ENCODE peak calls at places on chromosome 19, in seven cellular contexts. R is HepG2, E is K562, H is SK-N-SH, O is H1, U is HCT116, S is GM12878. V is an unnamed sample.

GRCh38 chr19:871446-872265 is 12.2 kb downstream of the CFD start:
- DNase-seq in R (peak), S (no peak), H (peak), O (peak), U (no peak), E (peak), V (no peak)

GRCh38 chr19:41999071-41999877 is 5.2 kb upstream of the ATP1A3 start:
- DNase-seq in E (no peak), H (peak), U (no peak), R (no peak), S (no peak), O (peak), V (no peak)

GRCh38 chr19:23436318-23436717 is 41.0 kb upstream of the ZNF91 start:
- DNase-seq in R (no peak), H (no peak), O (peak), S (no peak), E (peak), U (no peak), V (peak)

GRCh38 chr19:3448616-3449334 is 31.6 kb downstream of the SMIM24 start:
- DNase-seq in U (no peak), S (no peak), O (no peak), R (no peak), H (no peak), E (no peak), V (no peak)

GRCh38 chr19:33727331-33728028 is 69.2 kb upstream of the KCTD15 start:
- DNase-seq in E (no peak), O (no peak), R (no peak), H (no peak), S (no peak), U (no peak), V (peak)

GRCh38 chr19:55165952-55166529 is 372 bp downstream of the DNAAF3 start:
- DNase-seq in R (peak), H (peak), U (peak), S (no peak), E (peak), O (peak), V (peak)

GRCh38 chr19:47447470-47448359 is 24.0 kb downstream of the SLC8A2 start:
- DNase-seq in H (peak), R (peak), U (peak), O (peak), S (no peak), E (peak), V (peak)

GRCh38 chr19:32603961-32604360 is 23.0 kb downstream of the PDCD5 start:
- DNase-seq in S (no peak), O (no peak), R (no peak), U (no peak), H (no peak), E (no peak), V (no peak)

GRCh38 chr19:51421229-51422052 is 4.0 kb upstream of the SIGLEC10 start:
- DNase-seq in E (peak), O (no peak), H (no peak), S (no peak), R (no peak), U (no peak), V (no peak)

GRCh38 chr19:12865746-12866415 is 15.4 kb downstream of the DNASE2 start:
- DNase-seq in R (no peak), E (no peak), S (no peak), O (peak), U (no peak), H (no peak), V (no peak)

GRCh38 chr19:33296473-33297060 is 5.8 kb downstream of the CEBPA start:
- DNase-seq in S (no peak), O (no peak), H (peak), R (no peak), E (no peak), U (no peak), V (no peak)

GRCh38 chr19:42178791-42179500 is 38.5 kb downstream of the DEDD2 start:
- DNase-seq in E (peak), O (peak), S (no peak), H (peak), R (no peak), U (no peak), V (no peak)

GRCh38 chr19:4122480-4122879 is 1.4 kb downstream of the MAP2K2 start:
- DNase-seq in O (no peak), E (peak), U (no peak), H (no peak), S (no peak), R (no peak), V (no peak)

GRCh38 chr19:41521860-41522555 is 54.0 kb upstream of the CEACAM21 start:
- DNase-seq in E (no peak), R (no peak), U (no peak), H (peak), O (peak), S (no peak), V (no peak)

GRCh38 chr19:9847087-9847671 is 12.1 kb downstream of the PIN1 start:
- DNase-seq in H (peak), S (no peak), E (peak), U (peak), R (peak), O (peak), V (peak)

GRCh38 chr19:18464646-18465045 is 26.7 kb upstream of the ISYNA1 start:
- DNase-seq in S (no peak), U (no peak), H (no peak), E (no peak), O (no peak), R (peak), V (peak)

GRCh38 chr19:17996826-17997316 is 11.1 kb upstream of the ARRDC2 start:
- DNase-seq in O (peak), S (no peak), U (peak), H (peak), R (peak), E (peak), V (peak)

GRCh38 chr19:23099966-23100365 is 16.9 kb upstream of the ZNF730 start:
- DNase-seq in U (no peak), R (no peak), S (no peak), H (no peak), E (no peak), O (no peak), V (no peak)

GRCh38 chr19:18204394-18205179 is 745 bp upstream of the RAB3A start:
- DNase-seq in E (no peak), U (no peak), S (no peak), H (peak), R (no peak), O (peak), V (no peak)

GRCh38 chr19:38513762-38514167 is 80.3 kb downstream of the RYR1 start:
- DNase-seq in H (no peak), R (no peak), U (no peak), S (no peak), E (no peak), O (no peak), V (no peak)

GRCh38 chr19:42068756-42069571 is 1.0 kb downstream of the GRIK5 start:
- DNase-seq in E (peak), H (peak), S (no peak), R (no peak), O (peak), U (no peak), V (no peak)

GRCh38 chr19:40413291-40413994 is at the start of gene PRX:
- DNase-seq in E (peak), R (no peak), O (peak), U (no peak), S (no peak), H (peak), V (no peak)

GRCh38 chr19:55691561-55692481 is 16.8 kb downstream of the EPN1 start:
- DNase-seq in E (no peak), H (no peak), S (no peak), R (no peak), U (no peak), O (no peak), V (no peak)

GRCh38 chr19:55486971-55487883 is 1.0 kb upstream of the SSC5D start:
- DNase-seq in S (no peak), E (peak), O (peak), H (peak), R (peak), U (no peak), V (peak)

GRCh38 chr19:7916908-7917291 is 2.3 kb downstream of the TGFBR3L start:
- DNase-seq in U (no peak), O (no peak), S (no peak), R (no peak), H (no peak), E (no peak), V (no peak)

GRCh38 chr19:3986260-3987041 is 1.2 kb upstream of the EEF2 start:
- DNase-seq in S (peak), O (no peak), E (peak), H (peak), R (peak), U (peak), V (no peak)

GRCh38 chr19:9842834-9843625 is 7.9 kb downstream of the PIN1 start:
- DNase-seq in O (no peak), E (no peak), S (no peak), H (no peak), R (no peak), U (no peak), V (no peak)

DNA sequence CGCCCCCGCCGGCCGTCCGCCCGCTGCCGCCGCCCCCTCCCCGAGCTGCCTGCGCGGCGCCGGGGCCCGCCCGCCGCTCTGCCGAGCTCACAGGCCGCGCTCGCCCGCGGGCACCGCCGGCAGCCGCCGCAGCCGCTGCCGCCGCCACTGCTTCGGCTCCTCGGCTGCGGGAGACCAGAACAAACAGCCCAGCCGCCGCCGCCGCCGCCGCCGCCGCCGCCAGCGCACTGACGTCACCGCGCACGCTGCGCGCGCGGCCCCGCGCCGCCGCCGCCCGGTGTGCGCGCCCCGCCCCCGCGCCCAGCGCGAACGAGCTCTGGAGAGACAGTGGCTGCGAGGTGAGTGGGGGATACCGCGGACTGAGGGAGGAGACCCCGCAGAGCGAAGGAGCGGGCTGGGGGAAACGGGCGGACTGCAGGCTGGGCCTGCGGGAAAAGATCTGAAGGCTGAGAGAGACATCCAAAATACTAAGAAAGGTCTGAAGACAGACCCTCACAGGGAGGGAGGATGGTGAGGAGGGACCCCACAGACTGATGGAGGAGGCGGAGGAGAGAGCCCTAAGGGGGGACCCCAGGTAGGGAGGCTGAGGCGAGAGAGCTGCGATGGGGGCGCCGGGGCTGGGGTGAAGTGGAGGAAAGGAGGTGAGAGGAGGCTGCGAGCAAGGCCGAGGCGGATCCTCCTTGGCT is at the start of gene BRD4:
- DNase-seq in O (peak), H (peak), U (no peak), S (no peak), R (no peak), E (peak), V (peak)
- TF ChIP-seq JUND in O (no peak), H (no peak), U (no peak), S (no peak), R (no peak), E (no peak), V (no peak)

DNA sequence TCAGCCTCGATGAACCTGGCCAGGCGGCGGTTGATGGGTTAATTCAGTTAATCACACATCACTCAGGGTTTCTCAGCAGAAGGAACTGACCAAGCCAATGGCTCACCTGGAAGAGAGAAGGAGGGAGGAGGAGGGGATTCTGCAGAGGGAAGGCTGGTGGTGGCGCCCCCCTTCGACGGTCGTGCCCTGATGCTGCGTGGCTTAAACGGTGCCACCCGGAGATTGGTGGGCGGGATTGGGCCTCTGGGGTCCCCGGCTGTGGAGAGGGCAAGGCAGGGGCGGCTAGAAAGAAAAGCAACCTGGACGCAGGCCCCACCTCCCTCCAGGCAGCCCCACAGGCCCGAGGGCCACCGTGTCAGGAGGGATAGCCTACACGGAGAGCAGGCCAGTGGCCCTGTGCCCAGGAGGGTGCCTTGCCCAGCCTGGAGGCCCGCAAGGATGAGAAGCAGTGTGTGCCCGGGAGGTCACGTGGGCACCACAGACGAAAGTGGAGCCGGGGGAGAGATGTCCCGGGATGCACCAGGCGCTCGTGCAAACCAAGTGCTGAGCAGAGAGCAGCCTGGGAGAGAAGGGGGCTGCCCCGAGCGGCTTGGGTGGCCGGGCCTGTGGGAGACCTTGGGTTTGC is 16.0 kb downstream of the CSNK1G2 start:
- DNase-seq in E (no peak), O (peak), H (no peak), R (no peak), U (no peak), S (no peak), V (no peak)
- TF ChIP-seq JUND in E (no peak), O (no peak), H (no peak), R (no peak), U (no peak), S (no peak), V (no peak)

GRCh38 chr19:53461866-53462265 is 5.7 kb upstream of the ZNF813 start:
- DNase-seq in H (no peak), R (no peak), E (no peak), S (no peak), U (no peak), O (no peak), V (no peak)

GRCh38 chr19:53463263-53463662 is 4.3 kb upstream of the ZNF813 start:
- DNase-seq in S (no peak), H (peak), U (no peak), E (peak), R (no peak), O (peak), V (no peak)

GRCh38 chr19:53467503-53468262 is at the start of gene ZNF813:
- DNase-seq in R (peak), U (no peak), H (peak), S (peak), E (peak), O (peak), V (peak)

GRCh38 chr19:53467138-53467502 is 413 bp upstream of the ZNF813 start:
- DNase-seq in R (no peak), H (peak), S (no peak), O (no peak), E (peak), U (no peak), V (no peak)

GRCh38 chr19:53466726-53467125 is 807 bp upstream of the ZNF813 start:
- DNase-seq in R (no peak), E (no peak), U (no peak), O (no peak), H (peak), S (no peak), V (no peak)
- TF ChIP-seq JUND in R (no peak), E (no peak), U (no peak), O (no peak), H (no peak), S (no peak), V (no peak)

DNA sequence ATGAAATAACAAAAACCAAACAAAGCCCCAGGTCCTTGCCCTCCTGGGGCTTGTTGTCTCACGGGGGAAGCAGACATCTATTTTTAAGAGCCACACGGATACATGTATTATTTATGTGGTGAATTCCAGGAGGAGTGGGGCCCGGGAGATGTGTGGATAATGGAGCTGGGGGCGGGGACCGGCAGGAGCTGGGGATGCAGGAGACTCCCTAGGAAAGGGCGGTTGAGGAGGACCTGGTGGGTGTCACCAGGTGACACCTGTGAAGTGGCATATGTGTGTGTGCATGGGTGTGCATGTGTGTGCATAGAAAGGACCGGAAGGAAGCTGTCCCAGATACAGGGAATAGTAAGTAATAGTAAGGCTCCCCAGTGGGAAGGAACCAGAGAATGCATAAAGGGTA is 148.9 kb downstream of the URI1 start:
- DNase-seq in U (no peak), H (no peak), E (no peak), O (no peak), R (no peak), S (no peak), V (no peak)
- TF ChIP-seq JUND in U (no peak), H (no peak), E (no peak), O (no peak), R (no peak), S (no peak), V (no peak)

DNA sequence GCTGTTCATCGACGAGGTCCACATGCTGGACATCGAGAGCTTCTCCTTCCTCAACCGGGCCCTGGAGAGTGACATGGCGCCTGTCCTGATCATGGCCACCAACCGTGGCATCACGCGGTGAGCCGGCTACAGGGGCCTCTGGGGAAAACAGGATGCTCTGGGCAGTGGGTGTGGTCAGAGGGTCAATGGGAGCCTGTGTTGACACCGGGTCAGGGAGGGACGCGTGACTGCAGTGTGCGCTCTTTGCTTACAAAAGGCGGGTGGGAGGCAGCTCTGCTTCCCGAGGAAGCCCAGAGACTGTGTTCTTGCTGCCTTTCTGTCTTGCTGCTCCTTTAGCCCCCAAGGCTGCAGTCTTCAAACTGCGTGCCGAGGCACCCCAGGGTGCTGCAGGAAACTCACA is 5.7 kb downstream of the LHB start:
- DNase-seq in R (no peak), O (no peak), S (no peak), U (no peak), H (no peak), E (no peak), V (no peak)
- TF ChIP-seq JUND in R (no peak), O (no peak), S (no peak), U (no peak), H (no peak), E (no peak), V (no peak)

DNA sequence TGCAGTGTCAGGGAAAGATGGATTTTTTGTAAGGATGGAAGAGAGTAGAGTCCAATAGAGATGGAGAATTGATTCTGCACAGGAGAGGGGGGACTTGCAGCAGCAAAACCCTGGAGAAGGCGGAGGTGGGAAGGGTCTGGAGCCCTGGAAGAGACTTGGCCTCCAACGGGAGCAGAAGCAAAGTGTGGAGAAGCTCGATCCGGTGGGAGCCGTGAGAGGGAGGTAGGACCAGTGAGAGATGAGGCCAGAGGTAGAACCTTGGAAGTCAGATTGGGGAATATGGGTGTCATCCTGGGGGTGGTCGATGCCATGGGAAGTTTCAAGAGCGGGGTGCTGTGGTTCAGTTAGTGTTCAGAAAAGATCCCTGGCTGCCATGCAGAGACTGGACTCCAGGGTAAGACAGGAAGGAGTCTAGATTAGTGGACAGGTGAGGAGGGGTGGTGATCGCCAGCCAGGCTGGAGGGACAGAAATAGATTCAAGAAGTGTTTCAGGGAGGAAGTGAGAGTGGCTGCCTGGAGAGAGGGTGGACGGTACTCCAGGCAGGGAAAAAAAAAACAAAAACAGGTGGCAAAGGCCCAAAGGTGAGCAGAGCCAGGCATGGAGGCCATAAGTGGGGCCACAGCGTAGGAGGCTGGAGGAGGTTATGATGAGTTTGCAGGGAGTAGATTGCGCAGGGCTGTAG is 2.6 kb downstream of the PPP5C start:
- DNase-seq in E (no peak), O (no peak), U (no peak), R (no peak), S (no peak), H (no peak), V (no peak)
- TF ChIP-seq JUND in E (no peak), O (no peak), U (no peak), R (no peak), S (no peak), H (no peak), V (no peak)

GRCh38 chr19:6228523-6229215 is 51.1 kb downstream of the MLLT1 start:
- DNase-seq in E (no peak), O (no peak), S (no peak), U (no peak), H (no peak), R (no peak), V (no peak)
- TF ChIP-seq JUND in E (no peak), O (no peak), S (no peak), U (no peak), H (no peak), R (no peak), V (no peak)

DNA sequence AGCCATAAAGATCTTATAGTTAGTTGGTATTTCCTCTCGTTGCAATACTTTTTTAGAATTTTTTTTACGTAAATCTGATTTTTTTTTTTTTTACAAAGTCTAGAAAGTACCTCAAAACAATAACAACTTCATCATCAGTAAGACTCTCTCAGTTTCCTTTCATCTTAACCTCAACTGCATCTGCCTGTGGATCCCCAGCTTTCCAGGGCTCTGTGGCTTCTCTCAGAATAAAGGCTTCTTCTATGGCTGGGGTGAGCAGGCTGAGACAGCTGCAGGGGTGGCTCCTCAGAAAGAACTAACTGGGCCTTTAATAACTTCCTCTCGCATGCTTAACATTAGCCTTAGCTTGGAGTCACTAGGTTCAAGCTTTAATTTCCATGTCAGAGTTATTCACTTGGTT is 4.2 kb downstream of the ZNF506 start:
- DNase-seq in O (no peak), H (no peak), S (no peak), R (no peak), U (no peak), E (no peak), V (no peak)
- TF ChIP-seq JUND in O (no peak), H (no peak), S (no peak), R (no peak), U (no peak), E (no peak), V (no peak)

GRCh38 chr19:35045667-35046300 is 4.3 kb downstream of the HPN start:
- DNase-seq in U (no peak), H (peak), S (peak), R (no peak), E (peak), O (no peak), V (peak)

GRCh38 chr19:35044317-35045117 is 3.0 kb downstream of the HPN start:
- DNase-seq in U (no peak), O (peak), R (peak), H (peak), S (no peak), E (peak), V (peak)

GRCh38 chr19:35042056-35042730 is 672 bp downstream of the HPN start:
- DNase-seq in O (no peak), S (no peak), H (no peak), U (no peak), E (no peak), R (peak), V (no peak)

GRCh38 chr19:35042954-35043604 is 1.6 kb downstream of the HPN start:
- DNase-seq in E (no peak), S (no peak), O (no peak), U (no peak), R (peak), H (no peak), V (no peak)

GRCh38 chr19:35043906-35044305 is 2.4 kb downstream of the HPN start:
- DNase-seq in R (no peak), H (no peak), S (no peak), E (no peak), O (no peak), U (no peak), V (peak)
- TF ChIP-seq JUND in R (no peak), H (no peak), S (no peak), E (no peak), O (no peak), U (no peak), V (no peak)

V was measured in T47D.